ENCODE peak calls at places on chromosomes 6 and 20, in ten cellular contexts. V is hepatocyte; W is upper lobe of right lung; S is CD8-positive, alpha-beta memory T cell; G is foreskin keratinocyte; Q is HCT116; D is lower lobe of right lung; B is cardiac muscle cell; Y is aorta; A is GM23338. J is an unnamed sample.
A peak's percentile ranks its signal among the peaks of the same experiment; 100 is the strongest.

GRCh38 chr6:33417127-33417902 is 592 bp downstream of the CUTA start:
- DNase-seq in V (peak; percentile 61), W (no peak), S (no peak), G (peak; percentile 57), Q (no peak), D (no peak), B (peak; percentile 75), Y (no peak), A (peak; percentile 26), J (no peak)

GRCh38 chr20:62609170-62609786 is 33.0 kb upstream of the SLCO4A1 start:
- DNase-seq in V (no peak), W (no peak), S (no peak), G (no peak), Q (no peak), D (no peak), B (no peak), Y (no peak), A (no peak), J (no peak)

GRCh38 chr6:148329568-148330299 is 12.9 kb upstream of the SASH1 start:
- DNase-seq in V (no peak), W (no peak), S (no peak), G (peak; percentile 70), Q (no peak), D (no peak), B (peak; percentile 86), Y (no peak), A (no peak), J (no peak)

GRCh38 chr6:70673601-70674000 is 5.9 kb downstream of the SMAP1 start:
- DNase-seq in V (no peak), W (no peak), S (no peak), G (no peak), Q (no peak), D (no peak), B (peak; percentile 43), Y (no peak), A (peak; percentile 33), J (no peak)

GRCh38 chr20:25378189-25378883 is 12.3 kb downstream of the ABHD12 start:
- DNase-seq in V (no peak), W (no peak), S (no peak), G (no peak), Q (no peak), D (no peak), B (no peak), Y (no peak), A (no peak), J (no peak)

GRCh38 chr6:5249451-5250122 is 11.2 kb downstream of the LYRM4 start:
- DNase-seq in V (no peak), W (no peak), S (no peak), G (peak; percentile 55), Q (no peak), D (no peak), B (no peak), Y (no peak), A (no peak), J (no peak)

GRCh38 chr6:143333749-143334520 is 116.6 kb downstream of the ADAT2 start:
- DNase-seq in V (no peak), W (no peak), S (no peak), G (peak; percentile 75), Q (no peak), D (no peak), B (no peak), Y (no peak), A (no peak), J (no peak)

GRCh38 chr6:164025180-164025579 is 610.7 kb downstream of the QKI start:
- DNase-seq in V (no peak), W (no peak), S (no peak), G (no peak), Q (no peak), D (no peak), B (no peak), Y (no peak), A (no peak), J (no peak)

GRCh38 chr20:39885975-39886649 is 802.9 kb downstream of the MAFB start:
- DNase-seq in V (peak; percentile 81), W (peak; percentile 64), S (no peak), G (peak; percentile 64), Q (no peak), D (peak; percentile 55), B (peak; percentile 78), Y (peak; percentile 81), A (peak; percentile 94), J (peak; percentile 84)

GRCh38 chr20:11176431-11176830 is 502.6 kb upstream of the JAG1 start:
- DNase-seq in V (no peak), W (no peak), S (no peak), G (no peak), Q (no peak), D (no peak), B (no peak), Y (no peak), A (no peak), J (no peak)

GRCh38 chr20:39897058-39897457 is 792.0 kb downstream of the MAFB start:
- DNase-seq in V (no peak), W (no peak), S (no peak), G (peak; percentile 86), Q (no peak), D (no peak), B (no peak), Y (no peak), A (no peak), J (no peak)

GRCh38 chr6:43303751-43304331 is 4.8 kb downstream of the CRIP3 start:
- DNase-seq in V (no peak), W (no peak), S (no peak), G (no peak), Q (no peak), D (no peak), B (no peak), Y (no peak), A (no peak), J (no peak)

GRCh38 chr6:53437557-53438202 is 88.9 kb upstream of the ELOVL5 start:
- DNase-seq in V (peak; percentile 82), W (no peak), S (no peak), G (peak; percentile 27), Q (peak; percentile 67), D (no peak), B (peak; percentile 89), Y (no peak), A (peak; percentile 70), J (no peak)

GRCh38 chr20:2254333-2254732 is 41.5 kb upstream of the TGM3 start:
- DNase-seq in V (no peak), W (no peak), S (no peak), G (no peak), Q (no peak), D (no peak), B (no peak), Y (no peak), A (no peak), J (no peak)

GRCh38 chr6:70381436-70381786 is 31.9 kb upstream of the FAM135A start:
- DNase-seq in V (no peak), W (no peak), S (no peak), G (no peak), Q (no peak), D (no peak), B (no peak), Y (no peak), A (no peak), J (no peak)

DNA sequence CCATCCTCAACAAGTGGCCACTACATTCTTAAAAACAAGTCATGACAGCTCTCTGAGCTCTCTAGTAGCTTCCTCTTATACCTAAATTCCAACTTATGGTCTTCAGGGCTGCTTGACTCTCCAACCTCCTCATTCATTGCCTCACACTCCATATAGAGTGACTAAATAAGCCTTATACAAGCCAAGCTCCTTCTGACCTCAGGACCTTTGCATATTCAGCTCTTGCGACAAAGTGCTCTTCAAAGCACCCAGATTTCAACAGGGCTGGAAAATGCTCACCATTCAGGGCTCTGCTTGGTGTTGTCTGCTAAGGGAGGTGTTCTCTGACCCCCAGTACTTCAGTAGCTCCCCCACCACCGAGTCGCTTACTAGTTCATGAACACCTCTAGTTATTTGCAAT is 3.7 kb downstream of the TREML2 start:
- DNase-seq in V (no peak), W (no peak), S (no peak), G (no peak), Q (no peak), D (no peak), B (no peak), Y (no peak), A (no peak), J (no peak)
- H3K27ac ChIP-seq in V (no peak overlapping the region), W (no peak overlapping the region), S (no peak overlapping the region), G (no peak overlapping the region), Q (no peak overlapping the region), D (no peak overlapping the region), B (no peak overlapping the region), Y (no peak overlapping the region), A (no peak overlapping the region), J (no peak overlapping the region)

GRCh38 chr6:132758689-132759088 is 985 bp upstream of the VNN2 start:
- DNase-seq in V (no peak), W (no peak), S (no peak), G (no peak), Q (no peak), D (no peak), B (no peak), Y (no peak), A (no peak), J (no peak)
- H3K27ac ChIP-seq in V (no peak overlapping the region), W (no peak overlapping the region), S (no peak overlapping the region), G (no peak overlapping the region), Q (no peak overlapping the region), D (no peak overlapping the region), B (no peak overlapping the region), Y (peak overlapping the region; percentile 25), A (no peak overlapping the region), J (no peak overlapping the region)

GRCh38 chr20:47735412-47736400 is 49.6 kb downstream of the SULF2 start:
- DNase-seq in V (no peak), W (peak; percentile 79), S (no peak), G (no peak), Q (no peak), D (peak; percentile 83), B (peak; percentile 91), Y (peak; percentile 78), A (no peak), J (peak; percentile 40)
- H3K27ac ChIP-seq in V (no peak overlapping the region), W (no peak overlapping the region), S (no peak overlapping the region), G (no peak overlapping the region), Q (no peak overlapping the region), D (no peak overlapping the region), B (no peak overlapping the region), Y (no peak overlapping the region), A (no peak overlapping the region), J (no peak overlapping the region)

GRCh38 chr20:3680701-3681351 is 984 bp downstream of the ADAM33 start:
- DNase-seq in V (no peak), W (no peak), S (no peak), G (no peak), Q (no peak), D (no peak), B (no peak), Y (peak; percentile 38), A (no peak), J (no peak)

GRCh38 chr20:3678893-3679720 is 2.7 kb downstream of the ADAM33 start:
- DNase-seq in V (no peak), W (no peak), S (no peak), G (no peak), Q (no peak), D (no peak), B (no peak), Y (no peak), A (no peak), J (no peak)

GRCh38 chr20:3679749-3680700 is 1.8 kb downstream of the ADAM33 start:
- DNase-seq in V (peak; percentile 48), W (no peak), S (no peak), G (no peak), Q (no peak), D (no peak), B (peak; percentile 77), Y (peak; percentile 63), A (peak; percentile 66), J (peak; percentile 87)

GRCh38 chr20:3681352-3681930 is 369 bp downstream of the ADAM33 start:
- DNase-seq in V (no peak), W (no peak), S (no peak), G (no peak), Q (no peak), D (no peak), B (no peak), Y (peak; percentile 47), A (no peak), J (no peak)

GRCh38 chr20:3681931-3682820 is at the start of gene ADAM33:
- DNase-seq in V (peak; percentile 40), W (no peak), S (no peak), G (no peak), Q (no peak), D (no peak), B (peak; percentile 57), Y (peak; percentile 69), A (peak; percentile 66), J (no peak)
- H3K27ac ChIP-seq in V (peak within 1 kb of the TSS; percentile 55), W (peak within 1 kb of the TSS; percentile 17), S (no peak within 1 kb of the TSS), G (no peak within 1 kb of the TSS), Q (no peak within 1 kb of the TSS), D (peak within 1 kb of the TSS; percentile 36), B (no peak within 1 kb of the TSS), Y (peak within 1 kb of the TSS; percentile 88), A (no peak within 1 kb of the TSS), J (peak within 1 kb of the TSS; percentile 90)